ENCODE peak calls at places on chromosomes 3 and 15, in seven cellular contexts. Q is transverse colon; F is activated CD4-positive, alpha-beta T cell treated with anti-CD3 and anti-CD28 coated beads, Interleukin-2, amount 50 U/mL, for 24 hours; J is activated CD8-positive, alpha-beta memory T cell treated with anti-CD3 and anti-CD28 coated beads, Interleukin-2, amount 50 U/mL, for 4 hours; E is myocyte; H is NCI-H510A treated with DMSO at 0.1 percent for 48 hours; C is M059J. U is an unnamed sample.

GRCh38 chr15:90062023-90062728 is 40.1 kb downstream of the IDH2 start:
- DNase-seq in Q (peak), F (no peak), J (no peak), E (no peak), H (peak), C (no peak), U (peak)

GRCh38 chr3:63847718-63848450 is 15.7 kb downstream of the THOC7 start:
- DNase-seq in Q (no peak), F (no peak), J (no peak), E (no peak), H (no peak), C (no peak), U (no peak)

GRCh38 chr3:14057701-14058100 is 67.0 kb downstream of the CHCHD4 start:
- DNase-seq in Q (peak), F (no peak), J (no peak), E (no peak), H (no peak), C (peak), U (no peak)

GRCh38 chr3:142976621-142977398 is 13.3 kb upstream of the PAQR9 start:
- DNase-seq in Q (peak), F (no peak), J (no peak), E (peak), H (no peak), C (peak), U (no peak)

GRCh38 chr3:73552700-73553099 is 72.0 kb downstream of the PDZRN3 start:
- DNase-seq in Q (no peak), F (no peak), J (no peak), E (peak), H (peak), C (peak), U (no peak)

GRCh38 chr15:63492541-63493077 is 11.8 kb upstream of the USP3 start:
- DNase-seq in Q (no peak), F (no peak), J (no peak), E (no peak), H (no peak), C (peak), U (no peak)

GRCh38 chr3:122893754-122894668 is 99.1 kb downstream of the SLC49A4 start:
- DNase-seq in Q (no peak), F (no peak), J (no peak), E (peak), H (no peak), C (peak), U (no peak)

GRCh38 chr15:66866651-66867050 is 164.6 kb downstream of the SMAD6 start:
- DNase-seq in Q (no peak), F (no peak), J (no peak), E (no peak), H (no peak), C (no peak), U (no peak)

GRCh38 chr3:149572796-149573414 is 84.9 kb downstream of the WWTR1 start:
- DNase-seq in Q (no peak), F (no peak), J (no peak), E (no peak), H (no peak), C (peak), U (no peak)

GRCh38 chr15:59294574-59294960 is 78.1 kb downstream of the MYO1E start:
- DNase-seq in Q (no peak), F (no peak), J (no peak), E (peak), H (no peak), C (peak), U (no peak)

GRCh38 chr3:187744169-187745151 is 808 bp downstream of the BCL6 start:
- DNase-seq in Q (peak), F (no peak), J (peak), E (peak), H (peak), C (peak), U (no peak)

GRCh38 chr3:30681276-30682211 is 75.1 kb downstream of the TGFBR2 start:
- DNase-seq in Q (no peak), F (no peak), J (no peak), E (peak), H (no peak), C (peak), U (no peak)

GRCh38 chr3:142935963-142936362 is 27.5 kb downstream of the PAQR9 start:
- DNase-seq in Q (peak), F (no peak), J (no peak), E (no peak), H (no peak), C (no peak), U (no peak)

GRCh38 chr3:102016417-102016816 is 167.1 kb downstream of the NFKBIZ start:
- DNase-seq in Q (no peak), F (no peak), J (no peak), E (no peak), H (no peak), C (no peak), U (no peak)

GRCh38 chr3:140007081-140007480 is 72.1 kb downstream of the CLSTN2 start:
- DNase-seq in Q (no peak), F (no peak), J (no peak), E (peak), H (no peak), C (no peak), U (no peak)

GRCh38 chr3:171710359-171710758 is 99.9 kb downstream of the PLD1 start:
- DNase-seq in Q (no peak), F (no peak), J (no peak), E (no peak), H (no peak), C (no peak), U (no peak)

GRCh38 chr3:41044526-41044925 is 154.8 kb upstream of the CTNNB1 start:
- DNase-seq in Q (no peak), F (no peak), J (no peak), E (no peak), H (no peak), C (no peak), U (no peak)

GRCh38 chr3:17469954-17470353 is 272.5 kb downstream of the TBC1D5 start:
- DNase-seq in Q (no peak), F (no peak), J (no peak), E (no peak), H (no peak), C (no peak), U (no peak)

GRCh38 chr3:101624857-101625256 is 50.9 kb downstream of the PCNP start:
- DNase-seq in Q (no peak), F (no peak), J (no peak), E (no peak), H (no peak), C (no peak), U (no peak)

GRCh38 chr3:99394831-99395733 is 243.3 kb upstream of the COL8A1 start:
- DNase-seq in Q (no peak), F (no peak), J (no peak), E (no peak), H (no peak), C (peak), U (no peak)

GRCh38 chr3:142651711-142652110 is 55.5 kb downstream of the PLS1 start:
- DNase-seq in Q (no peak), F (no peak), J (no peak), E (no peak), H (no peak), C (peak), U (no peak)

U was measured in NCI-H187.